ENCODE peak calls at places on chromosomes 5 and 9, in six cellular contexts. S, G, D, V, U and T are unnamed samples.

GRCh38 chr9:21931428-21931827 is 62.8 kb downstream of the CDKN2A start:
- DNase-seq in G (no peak), S (no peak), U (no peak), V (peak), D (no peak), T (no peak)

GRCh38 chr5:43514816-43515677 is at the start of gene C5orf34:
- DNase-seq in D (peak), S (peak), U (peak), G (peak), V (peak), T (peak)

GRCh38 chr5:72693001-72693442 is 123.4 kb upstream of the TNPO1 start:
- DNase-seq in S (no peak), V (peak), D (peak), U (peak), G (no peak), T (no peak)

GRCh38 chr9:135517407-135517822 is 3.8 kb upstream of the LCN1 start:
- DNase-seq in S (no peak), D (no peak), G (no peak), V (no peak), U (no peak), T (no peak)

GRCh38 chr5:66840527-66841013 is 244.4 kb downstream of the MAST4 start:
- DNase-seq in G (no peak), U (no peak), V (peak), S (no peak), D (peak), T (peak)

GRCh38 chr9:37917315-37917731 is 13.4 kb upstream of the SLC25A51 start:
- DNase-seq in G (no peak), D (no peak), S (no peak), U (no peak), V (no peak), T (no peak)

GRCh38 chr9:92030367-92030766 is 80.3 kb upstream of the ROR2 start:
- DNase-seq in S (no peak), D (no peak), V (no peak), G (no peak), U (no peak), T (no peak)

GRCh38 chr5:548256-548655 is 24.0 kb upstream of the SLC9A3 start:
- DNase-seq in V (peak), G (no peak), U (no peak), S (peak), D (peak), T (no peak)

GRCh38 chr5:64670277-64670676 is 20.0 kb upstream of the SHISAL2B start:
- DNase-seq in V (no peak), S (no peak), U (no peak), D (no peak), G (no peak), T (peak)

GRCh38 chr9:133597316-133597957 is 11.8 kb downstream of the FAM163B start:
- DNase-seq in D (peak), S (no peak), U (peak), V (peak), G (peak), T (no peak)

GRCh38 chr9:32581512-32582143 is 8.7 kb upstream of the NDUFB6 start:
- DNase-seq in G (peak), S (peak), D (peak), U (peak), V (peak), T (peak)

GRCh38 chr5:74094096-74094778 is 468.2 kb downstream of the ARHGEF28 start:
- DNase-seq in D (no peak), V (no peak), S (no peak), U (peak), G (no peak), T (no peak)

GRCh38 chr5:58156354-58156753 is 303.5 kb downstream of the PLK2 start:
- DNase-seq in S (no peak), U (peak), G (no peak), D (no peak), V (peak), T (no peak)

GRCh38 chr9:107219486-107219853 is 63.6 kb upstream of the RAD23B start:
- DNase-seq in V (no peak), G (no peak), U (no peak), S (no peak), D (no peak), T (peak)

GRCh38 chr5:173689713-173690360 is 73.4 kb upstream of the BOD1 start:
- DNase-seq in V (no peak), U (no peak), D (no peak), G (peak), S (peak), T (peak)

GRCh38 chr9:74036549-74037231 is 460.4 kb upstream of the RORB start:
- DNase-seq in U (peak), D (no peak), S (no peak), G (no peak), V (no peak), T (no peak)

GRCh38 chr5:5017827-5018559 is 122.1 kb upstream of the ADAMTS16 start:
- DNase-seq in G (peak), U (no peak), S (no peak), V (peak), D (no peak), T (peak)

GRCh38 chr5:34538026-34538672 is 118.0 kb upstream of the RAI14 start:
- DNase-seq in D (peak), S (peak), V (peak), G (no peak), U (peak), T (peak)

GRCh38 chr5:34584165-34584564 is 72.0 kb upstream of the RAI14 start:
- DNase-seq in V (no peak), U (no peak), S (no peak), D (no peak), G (no peak), T (no peak)

GRCh38 chr5:178307266-178308045 is 74.9 kb upstream of the PHYKPL start:
- DNase-seq in D (no peak), S (peak), V (no peak), U (no peak), G (no peak), T (no peak)

GRCh38 chr5:89211836-89212235 is 328.9 kb upstream of the MEF2C start:
- DNase-seq in D (no peak), V (peak), S (no peak), U (peak), G (no peak), T (no peak)

GRCh38 chr5:76372320-76373054 is 30.6 kb upstream of the IQGAP2 start:
- DNase-seq in U (peak), S (peak), V (peak), G (peak), D (peak), T (no peak)

GRCh38 chr5:88785396-88786216 is 97.4 kb downstream of the MEF2C start:
- DNase-seq in V (peak), S (peak), U (peak), D (no peak), G (peak), T (peak)

GRCh38 chr5:77558266-77558665 is 66.2 kb upstream of the WDR41 start:
- DNase-seq in G (no peak), S (no peak), U (no peak), D (no peak), V (no peak), T (no peak)

GRCh38 chr9:130117816-130118632 is 54.2 kb upstream of the NCS1 start:
- DNase-seq in S (no peak), U (peak), V (peak), D (peak), G (no peak), T (no peak)

GRCh38 chr9:94097788-94098413 is 13.6 kb downstream of the PTPDC1 start:
- DNase-seq in G (no peak), S (no peak), V (peak), U (peak), D (no peak), T (no peak)

GRCh38 chr5:141359790-141360426 is at the start of gene PCDHGB2:
- DNase-seq in U (peak), V (peak), D (peak), G (no peak), S (no peak), T (peak)

GRCh38 chr5:36950586-36951457 is 74.3 kb downstream of the NIPBL start:
- DNase-seq in U (peak), G (no peak), D (no peak), V (peak), S (no peak), T (no peak)

GRCh38 chr5:176895350-176895749 is 3.8 kb downstream of the HK3 start:
- DNase-seq in S (no peak), G (no peak), V (no peak), D (peak), U (no peak), T (no peak)

GRCh38 chr9:13568851-13569618 is 289.5 kb upstream of the MPDZ start:
- DNase-seq in U (no peak), S (no peak), G (no peak), V (peak), D (no peak), T (no peak)

GRCh38 chr9:13567833-13568232 is 288.3 kb upstream of the MPDZ start:
- DNase-seq in G (no peak), U (no peak), V (peak), D (no peak), S (no peak), T (no peak)

GRCh38 chr9:13569706-13570423 is 290.4 kb upstream of the MPDZ start:
- DNase-seq in V (peak), G (no peak), S (no peak), U (peak), D (no peak), T (no peak)

GRCh38 chr9:13570521-13570974 is 291.1 kb upstream of the MPDZ start:
- DNase-seq in D (no peak), U (no peak), G (no peak), S (no peak), V (no peak), T (no peak)

GRCh38 chr9:13568446-13568845 is 289.0 kb upstream of the MPDZ start:
- DNase-seq in U (peak), D (no peak), V (peak), G (no peak), S (no peak), T (no peak)
- H3K4me3 ChIP-seq in U (peak), D (no peak), V (peak), G (no peak), S (no peak), T (no peak)

GRCh38 chr9:128504485-128505413 is at the start of gene GLE1:
- DNase-seq in U (peak), V (peak), G (peak), D (peak), S (peak), T (peak)
- TF ChIP-seq CTCF in U (no peak), V (no peak), G (no peak), D (no peak), S (no peak), T (no peak)

GRCh38 chr5:150532161-150532560 is 24.2 kb downstream of the NDST1 start:
- DNase-seq in G (no peak), S (no peak), V (no peak), U (no peak), D (no peak), T (no peak)
- H3K4me3 ChIP-seq in G (no peak), S (no peak), V (no peak), U (no peak), D (no peak), T (no peak)

GRCh38 chr9:127133739-127134167 is 11.3 kb upstream of the ANGPTL2 start:
- DNase-seq in U (peak), G (no peak), S (no peak), D (no peak), V (peak), T (no peak)
- TF ChIP-seq CTCF in U (no peak), G (no peak), S (no peak), D (no peak), V (no peak), T (no peak)

GRCh38 chr5:93069276-93069675 is 511.7 kb downstream of the NR2F1-AS1 start:
- DNase-seq in U (no peak), D (no peak), G (no peak), S (no peak), V (no peak), T (no peak)
- H3K4me3 ChIP-seq in U (no peak), D (no peak), G (no peak), S (no peak), V (no peak), T (no peak)